ENCODE peak calls at places on chromosome 2, in seven cellular contexts. M, G, A, T, D, X and H are unnamed samples.

GRCh38 chr2:191691016-191691725 is 13.2 kb downstream of the NABP1 start:
- DNase-seq in M (peak; percentile 81), G (peak; percentile 61), A (no peak), T (peak; percentile 90), D (peak; percentile 79), X (no peak), H (no peak)

GRCh38 chr2:230982126-230982525 is 13.8 kb upstream of the SPATA3 start:
- DNase-seq in M (no peak), G (no peak), A (no peak), T (no peak), D (no peak), X (no peak), H (no peak)

GRCh38 chr2:178298785-178299212 is 104.5 kb downstream of the OSBPL6 start:
- DNase-seq in M (no peak), G (peak; percentile 32), A (no peak), T (peak; percentile 90), D (peak; percentile 62), X (no peak), H (no peak)

GRCh38 chr2:80748576-80748975 is 444.0 kb upstream of the LRRTM1 start:
- DNase-seq in M (no peak), G (no peak), A (no peak), T (no peak), D (no peak), X (no peak), H (no peak)

GRCh38 chr2:98601532-98602132 is 6.7 kb downstream of the COA5 start:
- DNase-seq in M (peak; percentile 69), G (peak; percentile 23), A (peak; percentile 18), T (peak; percentile 56), D (peak; percentile 42), X (no peak), H (no peak)

GRCh38 chr2:16635796-16636699 is 29.6 kb downstream of the CYRIA start:
- DNase-seq in M (no peak), G (no peak), A (no peak), T (no peak), D (peak; percentile 78), X (no peak), H (no peak)

GRCh38 chr2:18926633-18927524 is 337.5 kb upstream of the NT5C1B start:
- DNase-seq in M (no peak), G (no peak), A (no peak), T (no peak), D (peak; percentile 74), X (no peak), H (no peak)

GRCh38 chr2:17051558-17051957 is 385.9 kb upstream of the CYRIA start:
- DNase-seq in M (no peak), G (no peak), A (no peak), T (no peak), D (no peak), X (no peak), H (no peak)

GRCh38 chr2:181305151-181306123 is 151.7 kb upstream of the ITGA4 start:
- DNase-seq in M (peak; percentile 95), G (no peak), A (no peak), T (peak; percentile 22), D (peak; percentile 47), X (no peak), H (peak; percentile 22)

GRCh38 chr2:55242617-55243016 is 10.1 kb downstream of the RPS27A start:
- DNase-seq in M (no peak), G (no peak), A (no peak), T (no peak), D (no peak), X (no peak), H (no peak)

GRCh38 chr2:109614715-109615636 is 812 bp downstream of the SOWAHC start:
- DNase-seq in M (no peak), G (no peak), A (no peak), T (peak; percentile 33), D (peak; percentile 45), X (peak; percentile 83), H (no peak)

GRCh38 chr2:218865999-218866398 is 6.4 kb downstream of the WNT6 start:
- DNase-seq in M (no peak), G (no peak), A (no peak), T (no peak), D (no peak), X (no peak), H (no peak)
- TF ChIP-seq CTCF in M (no peak), G (peak; percentile 12), A (no peak), T (no peak), D (no peak), X (no peak), H (no peak)

GRCh38 chr2:222318712-222319575 is 20.1 kb upstream of the PAX3 start:
- DNase-seq in M (no peak), G (no peak), A (peak; percentile 18), T (peak; percentile 36), D (peak; percentile 34), X (peak; percentile 76), H (no peak)
- TF ChIP-seq CTCF in M (peak; percentile 43), G (peak; percentile 1), A (no peak), T (peak; percentile 5), D (no peak), X (no peak), H (no peak)

GRCh38 chr2:85540131-85540587 is 1.2 kb downstream of the MAT2A start:
- DNase-seq in M (no peak), G (no peak), A (no peak), T (peak; percentile 43), D (peak; percentile 21), X (no peak), H (no peak)

GRCh38 chr2:85536479-85536878 is 2.5 kb upstream of the MAT2A start:
- DNase-seq in M (no peak), G (no peak), A (peak; percentile 20), T (peak; percentile 74), D (peak; percentile 88), X (no peak), H (no peak)

GRCh38 chr2:85539361-85540130 is 578 bp downstream of the MAT2A start:
- DNase-seq in M (peak; percentile 59), G (no peak), A (peak; percentile 57), T (peak; percentile 71), D (peak; percentile 61), X (peak; percentile 94), H (peak; percentile 72)

GRCh38 chr2:85537600-85538506 is 1.1 kb upstream of the MAT2A start:
- DNase-seq in M (peak; percentile 78), G (no peak), A (peak; percentile 45), T (peak; percentile 42), D (peak; percentile 39), X (peak; percentile 90), H (peak; percentile 33)

GRCh38 chr2:85538507-85539360 is at the start of gene MAT2A:
- DNase-seq in M (peak; percentile 91), G (peak; percentile 89), A (peak; percentile 90), T (peak; percentile 96), D (peak; percentile 90), X (peak; percentile 98), H (peak; percentile 94)
- TF ChIP-seq CTCF in M (peak; percentile 97), G (peak; percentile 74), A (peak; percentile 73), T (peak; percentile 75), D (peak; percentile 65), X (peak; percentile 42), H (no peak)

DNA sequence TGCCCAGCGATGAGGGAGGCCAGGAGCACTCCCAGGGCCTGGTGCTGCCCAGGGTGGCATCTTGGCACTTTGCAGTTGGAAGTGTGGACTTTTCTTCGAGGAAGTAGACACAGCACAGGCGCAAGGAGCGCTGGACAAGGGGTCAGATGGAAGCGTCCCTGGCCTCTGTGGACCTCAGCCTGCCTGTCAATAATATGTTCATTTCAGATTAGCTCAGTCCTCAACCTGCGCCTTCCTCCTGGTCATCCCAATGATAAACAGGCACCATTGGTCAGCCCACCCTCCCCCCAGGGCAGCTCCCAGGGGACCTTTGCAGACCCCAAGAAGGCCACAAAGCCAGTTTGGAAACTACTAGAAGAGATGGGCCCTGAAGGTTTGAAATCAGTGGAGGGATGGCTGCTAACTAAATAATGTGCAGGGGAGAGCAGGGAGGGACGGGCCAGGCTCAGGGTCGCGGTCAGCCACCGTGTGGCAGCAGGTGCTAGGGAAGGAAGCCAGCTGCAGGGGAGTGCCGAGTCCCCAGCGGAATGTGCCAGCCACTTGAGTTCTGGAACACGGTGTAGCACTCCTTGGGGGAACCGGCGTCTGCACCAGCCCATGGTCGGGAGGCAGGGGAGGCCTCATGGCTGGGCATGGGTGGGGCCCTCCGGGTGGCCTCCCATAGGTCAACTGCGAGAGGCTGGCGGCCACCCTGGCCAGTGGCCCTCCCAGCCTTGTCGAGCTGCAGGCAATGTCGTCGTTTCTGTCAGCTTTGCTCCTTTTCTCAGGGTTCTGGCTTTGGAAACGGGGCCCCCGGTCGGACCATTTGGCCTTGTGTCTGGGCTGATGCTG is 59.9 kb downstream of the ADI1 start:
- DNase-seq in M (no peak), G (no peak), A (no peak), T (no peak), D (no peak), X (no peak), H (no peak)
- TF ChIP-seq CTCF in M (peak; percentile 67), G (no peak), A (no peak), T (no peak), D (no peak), X (no peak), H (no peak)

GRCh38 chr2:25275575-25275965 is 66.2 kb downstream of the DNMT3A start:
- DNase-seq in M (no peak), G (no peak), A (no peak), T (no peak), D (no peak), X (no peak), H (no peak)

GRCh38 chr2:25279091-25279651 is 62.6 kb downstream of the DNMT3A start:
- DNase-seq in M (no peak), G (no peak), A (peak; percentile 53), T (peak; percentile 48), D (peak; percentile 36), X (peak; percentile 83), H (peak; percentile 54)

GRCh38 chr2:25273985-25274550 is 67.7 kb downstream of the DNMT3A start:
- DNase-seq in M (no peak), G (no peak), A (no peak), T (no peak), D (no peak), X (peak; percentile 27), H (no peak)

GRCh38 chr2:25274868-25275574 is 66.7 kb downstream of the DNMT3A start:
- DNase-seq in M (no peak), G (no peak), A (no peak), T (peak; percentile 45), D (peak; percentile 43), X (peak; percentile 83), H (peak; percentile 32)

DNA sequence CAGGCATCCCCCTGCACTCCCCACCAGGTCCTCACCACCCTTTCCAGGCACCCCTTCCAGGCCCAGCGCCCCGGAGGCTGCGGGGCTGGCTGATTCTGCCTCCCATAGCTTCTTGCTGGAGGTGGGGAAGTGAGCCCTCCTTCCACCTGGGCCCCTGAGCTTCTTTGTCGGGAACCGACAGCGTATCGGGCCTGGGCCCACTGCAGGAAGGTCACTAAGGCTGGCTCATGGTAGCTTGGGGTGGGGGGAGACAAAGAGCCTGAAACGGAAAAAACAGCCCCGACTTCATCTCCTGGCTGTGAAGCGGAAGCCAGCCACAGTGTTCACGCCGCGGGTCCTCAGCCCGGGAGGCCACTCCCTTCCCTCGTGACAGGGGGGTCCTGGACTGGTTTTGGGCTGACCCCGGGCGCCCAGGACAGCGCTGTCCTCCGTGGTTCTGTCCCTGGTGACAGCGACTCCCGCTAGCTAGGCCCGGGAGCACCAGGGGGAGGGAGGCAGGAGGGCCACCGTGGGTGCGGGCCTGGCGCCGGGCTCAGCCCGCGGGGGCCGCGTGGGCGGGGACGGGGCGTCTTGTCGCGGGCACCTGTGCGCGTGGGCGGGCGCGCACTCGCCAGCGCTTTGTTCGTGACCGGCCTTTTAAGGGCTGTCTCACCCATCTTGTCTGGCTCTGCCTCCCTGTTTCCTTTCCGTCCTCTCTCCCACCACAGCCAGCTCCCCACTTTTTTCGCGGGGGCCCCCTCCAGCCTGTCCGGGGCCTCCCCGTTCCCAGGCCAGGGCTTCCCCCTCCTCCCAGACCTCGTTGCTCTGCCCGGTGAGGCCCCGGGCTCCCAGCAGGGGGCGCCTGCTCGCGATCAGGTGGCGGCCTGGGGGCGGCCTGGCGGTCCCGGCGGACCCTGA is 64.9 kb downstream of the DNMT3A start:
- DNase-seq in M (no peak), G (no peak), A (peak; percentile 25), T (peak; percentile 14), D (peak; percentile 39), X (peak; percentile 90), H (peak; percentile 70)
- TF ChIP-seq CTCF in M (peak; percentile 19), G (peak; percentile 53), A (peak; percentile 73), T (peak; percentile 18), D (peak; percentile 50), X (peak; percentile 69), H (no peak)

GRCh38 chr2:68244456-68244855 is 7.9 kb downstream of the PPP3R1 start:
- DNase-seq in M (no peak), G (no peak), A (no peak), T (no peak), D (no peak), X (no peak), H (no peak)
- TF ChIP-seq CTCF in M (no peak), G (no peak), A (peak; percentile 45), T (peak; percentile 18), D (peak; percentile 27), X (no peak), H (no peak)